ENCODE peak calls at places on chromosomes 12 and 14, in seven cellular contexts. K is choroid plexus epithelial cell, O is epithelial cell of esophagus, I is dorsolateral prefrontal cortex, C is MCF 10A, T is activated B cell treated with CpG ODN at 0.5 μM for 24 hours, B is NB4. M is an unnamed sample.

GRCh38 chr12:123805119-123805518 is 43.0 kb downstream of the DNAH10 start:
- DNase-seq in O (no peak), T (no peak), K (no peak), B (no peak), I (no peak), C (no peak), M (no peak)

GRCh38 chr12:83092101-83092500 is 405.4 kb downstream of the TMTC2 start:
- DNase-seq in T (no peak), K (no peak), O (no peak), B (no peak), C (no peak), I (peak), M (no peak)

GRCh38 chr12:54207539-54208267 is 18.9 kb upstream of the SMUG1 start:
- DNase-seq in T (peak), I (peak), K (peak), C (peak), O (peak), B (peak), M (peak)

GRCh38 chr12:109880938-109881337 is 597 bp upstream of the GLTP start:
- DNase-seq in B (no peak), K (no peak), T (no peak), I (no peak), C (no peak), O (peak), M (no peak)

GRCh38 chr12:50572275-50572674 is 67.5 kb downstream of the DIP2B start:
- DNase-seq in B (peak), C (peak), I (no peak), T (no peak), K (peak), O (peak), M (no peak)

GRCh38 chr12:1840981-1841425 is 20.6 kb downstream of the LRTM2 start:
- DNase-seq in K (no peak), T (no peak), I (no peak), O (no peak), C (no peak), B (no peak), M (no peak)

GRCh38 chr14:94938016-94938415 is 168.1 kb upstream of the GSC start:
- DNase-seq in O (no peak), B (no peak), I (no peak), T (no peak), K (no peak), C (no peak), M (no peak)

GRCh38 chr12:32891956-32892355 is 4.6 kb downstream of the PKP2 start:
- DNase-seq in I (no peak), K (peak), T (no peak), C (peak), B (no peak), O (peak), M (no peak)

GRCh38 chr12:121403721-121404120 is 3.8 kb downstream of the RNF34 start:
- DNase-seq in O (no peak), I (no peak), K (no peak), C (no peak), T (no peak), B (no peak), M (no peak)

GRCh38 chr12:121404734-121405133 is 4.8 kb downstream of the RNF34 start:
- DNase-seq in C (peak), T (no peak), I (no peak), B (no peak), O (peak), K (peak), M (no peak)

GRCh38 chr12:121399391-121400331 is at the start of gene RNF34:
- DNase-seq in C (peak), B (peak), O (peak), T (peak), I (peak), K (peak), M (peak)

GRCh38 chr12:121397521-121397920 is 2.4 kb upstream of the RNF34 start:
- DNase-seq in C (no peak), K (no peak), O (no peak), B (peak), I (no peak), T (no peak), M (no peak)

GRCh38 chr12:121400332-121401139 is 618 bp downstream of the RNF34 start:
- DNase-seq in B (peak), O (peak), T (no peak), I (peak), K (peak), C (peak), M (no peak)
- TF ChIP-seq CTCF in B (no peak), O (no peak), T (no peak), I (no peak), K (no peak), C (no peak), M (no peak)

GRCh38 chr12:108447168-108447840 is 67.8 kb upstream of the FICD start:
- DNase-seq in B (no peak), C (peak), O (peak), I (no peak), T (no peak), K (peak), M (no peak)
- TF ChIP-seq CTCF in B (no peak), C (no peak), O (no peak), I (no peak), T (no peak), K (no peak), M (no peak)

DNA sequence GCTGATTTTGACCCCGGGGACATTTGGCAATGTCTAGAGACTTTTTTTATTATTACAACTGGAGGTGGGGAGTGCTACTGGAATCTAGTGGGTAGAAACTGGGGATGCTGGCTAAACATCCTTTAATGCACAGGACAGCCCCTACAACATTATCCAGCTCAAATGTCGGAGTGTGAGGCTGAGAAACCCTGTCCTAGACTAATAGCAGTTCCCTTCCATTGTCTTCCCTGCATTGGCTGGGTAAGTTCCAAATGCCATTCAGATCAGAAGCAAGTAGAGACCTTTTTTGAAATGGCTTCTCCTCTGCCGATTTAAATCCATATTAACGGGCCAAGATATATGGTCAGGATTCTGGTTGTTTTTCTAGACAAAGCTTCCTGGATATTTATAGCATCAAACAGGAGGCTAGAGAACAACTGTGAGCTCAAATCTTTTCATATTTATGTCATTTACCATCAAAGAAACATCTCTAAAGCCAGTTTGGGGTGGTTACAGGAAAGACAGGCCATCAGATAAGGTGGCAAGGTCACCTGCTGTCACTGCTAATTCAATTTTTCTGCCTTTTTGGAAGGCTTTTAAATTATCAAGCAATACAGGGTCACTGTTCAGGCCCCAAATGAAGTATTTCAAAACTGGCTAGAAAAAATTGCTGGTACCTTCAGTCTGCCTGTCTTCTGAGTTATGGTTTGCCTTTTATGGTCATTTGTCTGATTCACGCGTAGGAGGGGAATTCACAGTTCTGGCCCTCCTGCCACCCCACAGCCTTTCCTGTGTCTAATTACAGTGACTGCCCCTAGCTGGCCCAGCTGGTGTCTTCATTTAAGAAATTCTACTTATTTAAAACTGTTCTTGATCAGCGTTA is 20.1 kb upstream of the AKAP5 start:
- DNase-seq in K (peak), C (peak), I (peak), B (peak), O (peak), T (no peak), M (no peak)
- TF ChIP-seq CTCF in K (peak), C (no peak), I (no peak), B (no peak), O (no peak), T (no peak), M (no peak)

DNA sequence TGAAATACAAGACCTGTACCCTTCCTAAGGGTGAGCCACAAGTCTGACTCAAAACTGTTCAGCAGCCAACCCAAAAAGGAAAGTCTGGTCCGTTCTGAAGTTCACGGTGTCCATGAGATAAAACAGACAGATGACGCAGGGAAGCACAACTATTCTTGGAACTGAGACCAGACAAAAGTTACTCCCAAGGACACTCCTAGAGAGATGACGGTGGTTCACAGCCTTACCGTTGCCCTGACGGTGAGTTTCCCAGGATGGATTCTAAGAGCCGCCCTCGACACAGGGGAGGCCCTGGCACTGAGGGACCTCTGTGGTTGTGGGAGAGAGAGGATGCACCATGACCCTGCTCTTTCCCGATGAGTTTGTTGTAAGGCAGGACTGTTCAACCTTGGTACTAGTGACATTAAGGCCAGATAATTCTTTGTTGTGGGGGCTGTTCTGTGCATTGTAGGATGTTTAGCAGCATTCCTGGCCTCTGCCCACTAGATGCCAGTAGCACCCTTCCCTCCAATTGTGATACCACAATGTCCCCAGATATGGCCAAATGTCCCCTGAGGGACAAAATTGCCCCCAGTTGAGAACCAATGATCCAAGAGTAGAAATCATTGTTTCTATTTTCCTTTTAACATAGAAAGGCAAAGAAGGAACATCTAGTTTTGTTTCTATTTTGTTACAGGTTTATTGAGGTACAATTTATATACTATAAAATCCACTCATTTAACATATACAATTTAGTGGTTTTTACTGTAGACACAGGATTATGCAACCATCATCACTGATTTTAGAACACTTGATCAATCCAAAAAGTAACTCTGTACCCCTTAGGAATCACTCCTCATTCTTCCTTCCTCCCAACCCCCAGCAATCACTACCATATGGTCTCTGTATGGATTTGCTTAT is 23.0 kb downstream of the OR10P1 start:
- DNase-seq in T (no peak), B (peak), O (no peak), K (peak), C (peak), I (no peak), M (peak)
- TF ChIP-seq CTCF in T (no peak), B (peak), O (peak), K (peak), C (peak), I (peak), M (no peak)

M was measured in endothelial cell.